ENCODE peak calls at places on chromosomes 11 and 22, in four cellular contexts. K is GM12878, E is K562, G is H1. L is an unnamed sample.

GRCh38 chr11:61007971-61008896 is 36.8 kb downstream of the CD6 start:
- DNase-seq in K (no peak), E (no peak), G (peak; percentile 58), L (no peak)

GRCh38 chr22:43435851-43436535 is 24.2 kb downstream of the MPPED1 start:
- DNase-seq in K (no peak), E (no peak), G (no peak), L (no peak)

GRCh38 chr22:19358703-19359553 is 67.4 kb upstream of the CLTCL1 start:
- DNase-seq in K (no peak), E (no peak), G (no peak), L (no peak)

GRCh38 chr22:41540365-41540764 is 3.9 kb downstream of the POLR3H start:
- DNase-seq in K (no peak), E (no peak), G (no peak), L (no peak)

GRCh38 chr11:19679952-19680823 is 32.4 kb upstream of the NAV2 start:
- DNase-seq in K (no peak), E (no peak), G (peak; percentile 39), L (peak; percentile 75)

GRCh38 chr11:15336016-15336415 is 221.3 kb downstream of the INSC start:
- DNase-seq in K (no peak), E (no peak), G (no peak), L (no peak)

GRCh38 chr11:17387811-17388210 is 648 bp downstream of the KCNJ11 start:
- DNase-seq in K (no peak), E (no peak), G (no peak), L (no peak)

GRCh38 chr11:93225642-93226041 is 27.9 kb upstream of the SLC36A4 start:
- DNase-seq in K (no peak), E (peak; percentile 9), G (no peak), L (peak; percentile 13)

GRCh38 chr11:68684385-68685356 is at the start of gene GAL:
- DNase-seq in K (no peak), E (peak; percentile 85), G (no peak), L (no peak)

GRCh38 chr11:9922806-9923205 is 258.9 kb downstream of the SWAP70 start:
- DNase-seq in K (no peak), E (no peak), G (peak; percentile 73), L (no peak)

GRCh38 chr11:130403301-130403804 is 25.1 kb downstream of the ADAMTS8 start:
- DNase-seq in K (no peak), E (no peak), G (no peak), L (no peak)

GRCh38 chr11:67157691-67158090 is 38.6 kb downstream of the KDM2A start:
- DNase-seq in K (no peak), E (no peak), G (no peak), L (no peak)

GRCh38 chr11:19903620-19904069 is 191.0 kb downstream of the NAV2 start:
- DNase-seq in K (peak; percentile 3), E (peak; percentile 55), G (peak; percentile 23), L (peak; percentile 62)

GRCh38 chr11:34916014-34916809 is at the start of the genes APIP and PDHX:
- DNase-seq in K (peak; percentile 92), E (peak; percentile 98), G (peak; percentile 98), L (peak; percentile 98)

GRCh38 chr11:34916810-34917780 is 677 bp downstream of the PDHX start:
- DNase-seq in K (no peak), E (peak; percentile 25), G (no peak), L (peak; percentile 34)

GRCh38 chr11:34910817-34911216 is 5.4 kb downstream of the APIP start:
- DNase-seq in K (no peak), E (no peak), G (no peak), L (no peak)

GRCh38 chr11:34909955-34910354 is 6.2 kb downstream of the APIP start:
- DNase-seq in K (no peak), E (no peak), G (no peak), L (no peak)

GRCh38 chr11:34915136-34916013 is 804 bp downstream of the APIP start:
- DNase-seq in K (no peak), E (peak; percentile 13), G (no peak), L (no peak)
- TF ChIP-seq EGR1 in K (no peak), E (no peak), G (no peak), L (no peak)

GRCh38 chr11:33000181-33000580 is 15.5 kb upstream of the DEPDC7 start:
- DNase-seq in K (no peak), E (no peak), G (no peak), L (no peak)
- TF ChIP-seq EGR1 in K (no peak), E (no peak), G (no peak), L (no peak)

GRCh38 chr11:1870326-1870696 is 17.4 kb downstream of the LSP1 start:
- DNase-seq in K (no peak), E (no peak), G (no peak), L (no peak)

GRCh38 chr11:1869427-1870325 is 16.8 kb downstream of the LSP1 start:
- DNase-seq in K (no peak), E (peak; percentile 45), G (no peak), L (no peak)

GRCh38 chr11:1872267-1872985 is 19.3 kb downstream of the PRR33 start:
- DNase-seq in K (no peak), E (no peak), G (no peak), L (no peak)

GRCh38 chr11:1871531-1871930 is 18.6 kb downstream of the LSP1 start:
- DNase-seq in K (no peak), E (no peak), G (no peak), L (no peak)

GRCh38 chr11:1870721-1871466 is 18.0 kb downstream of the LSP1 start:
- DNase-seq in K (no peak), E (no peak), G (no peak), L (no peak)
- TF ChIP-seq EGR1 in K (no peak), E (no peak), G (no peak), L (no peak)

GRCh38 chr22:49015459-49015858 is 812.2 kb downstream of the BRD1 start:
- DNase-seq in K (no peak), E (no peak), G (no peak), L (no peak)
- TF ChIP-seq EGR1 in K (no peak), E (no peak), G (no peak), L (no peak)

GRCh38 chr11:114318361-114318760 is 22.2 kb downstream of the NNMT start:
- DNase-seq in K (no peak), E (no peak), G (no peak), L (no peak)

GRCh38 chr11:114317738-114318137 is 21.5 kb downstream of the NNMT start:
- DNase-seq in K (no peak), E (peak; percentile 53), G (no peak), L (peak; percentile 13)

GRCh38 chr11:114316980-114317675 is 20.9 kb downstream of the NNMT start:
- DNase-seq in K (no peak), E (no peak), G (no peak), L (no peak)

GRCh38 chr11:114321621-114322257 is 25.5 kb downstream of the NNMT start:
- DNase-seq in K (no peak), E (no peak), G (no peak), L (no peak)

GRCh38 chr11:114319716-114320328 is 23.6 kb downstream of the NNMT start:
- DNase-seq in K (no peak), E (no peak), G (no peak), L (no peak)
- TF ChIP-seq EGR1 in K (no peak), E (no peak), G (no peak), L (no peak)

L was measured in HCT116.